ENCODE peak calls at places on chromosome 21, in five cellular contexts. F is esophagus squamous epithelium, H is stomach, S is endothelial cell of umbilical vein, X is heart left ventricle. O is an unnamed sample.

GRCh38 chr21:28267449-28267848 is 725.2 kb downstream of the LTN1 start:
- DNase-seq in F (no peak), H (no peak), S (no peak), X (no peak), O (no peak)

GRCh38 chr21:29208666-29209059 is 78.2 kb downstream of the MAP3K7CL start:
- DNase-seq in F (no peak), H (no peak), S (peak), X (no peak), O (no peak)

GRCh38 chr21:45016491-45017375 is 57.6 kb upstream of the ADARB1 start:
- DNase-seq in F (no peak), H (no peak), S (no peak), X (no peak), O (no peak)

GRCh38 chr21:45016031-45016430 is 58.3 kb upstream of the ADARB1 start:
- DNase-seq in F (no peak), H (no peak), S (no peak), X (no peak), O (no peak)

GRCh38 chr21:36854391-36854790 is 112.1 kb downstream of the HLCS start:
- DNase-seq in F (no peak), H (no peak), S (peak), X (peak), O (peak)

GRCh38 chr21:28235169-28235892 is 757.3 kb downstream of the LTN1 start:
- DNase-seq in F (no peak), H (no peak), S (peak), X (no peak), O (peak)

GRCh38 chr21:30480145-30480544 is at the start of gene KRTAP19-1:
- DNase-seq in F (no peak), H (no peak), S (no peak), X (no peak), O (no peak)

GRCh38 chr21:14273736-14274538 is 58.0 kb downstream of the RBM11 start:
- DNase-seq in F (no peak), H (peak), S (no peak), X (peak), O (peak)

GRCh38 chr21:29321217-29321616 is 22.5 kb downstream of the BACH1 start:
- DNase-seq in F (no peak), H (no peak), S (no peak), X (no peak), O (no peak)

GRCh38 chr21:44416193-44416592 is 39.1 kb upstream of the LRRC3 start:
- DNase-seq in F (no peak), H (no peak), S (no peak), X (no peak), O (no peak)

GRCh38 chr21:17542371-17542992 is 29.6 kb downstream of the CXADR start:
- DNase-seq in F (no peak), H (no peak), S (peak), X (no peak), O (no peak)

GRCh38 chr21:16264314-16264713 is 534.5 kb downstream of the USP25 start:
- DNase-seq in F (no peak), H (no peak), S (peak), X (no peak), O (no peak)

GRCh38 chr21:36156815-36157670 is at the start of gene DOP1B:
- DNase-seq in F (no peak), H (no peak), S (peak), X (no peak), O (no peak)

GRCh38 chr21:15514073-15514946 is 215.5 kb upstream of the USP25 start:
- DNase-seq in F (no peak), H (no peak), S (no peak), X (no peak), O (no peak)

GRCh38 chr21:44425895-44426662 is 29.2 kb upstream of the LRRC3 start:
- DNase-seq in F (no peak), H (no peak), S (no peak), X (peak), O (no peak)

GRCh38 chr21:41419921-41420862 is 5.8 kb upstream of the MX1 start:
- DNase-seq in F (no peak), H (peak), S (peak), X (peak), O (peak)

GRCh38 chr21:41443562-41443961 is 17.5 kb downstream of the MX1 start:
- DNase-seq in F (no peak), H (peak), S (no peak), X (no peak), O (no peak)

GRCh38 chr21:21897275-21897883 is 899.2 kb downstream of the NCAM2 start:
- DNase-seq in F (no peak), H (no peak), S (no peak), X (no peak), O (no peak)

GRCh38 chr21:28789571-28789970 is 203.1 kb downstream of the LTN1 start:
- DNase-seq in F (no peak), H (no peak), S (no peak), X (no peak), O (peak)

GRCh38 chr21:14382486-14382834 is 486 bp downstream of the HSPA13 start:
- DNase-seq in F (no peak), H (no peak), S (no peak), X (no peak), O (peak)

GRCh38 chr21:44892536-44893277 is 19.2 kb upstream of the PTTG1IP start:
- DNase-seq in F (no peak), H (peak), S (peak), X (peak), O (peak)

GRCh38 chr21:29233611-29234540 is 64.8 kb upstream of the BACH1 start:
- DNase-seq in F (no peak), H (no peak), S (no peak), X (no peak), O (no peak)

GRCh38 chr21:37459575-37459974 is 93.0 kb downstream of the DYRK1A start:
- DNase-seq in F (no peak), H (no peak), S (no peak), X (no peak), O (no peak)

GRCh38 chr21:41783476-41784150 is 16.8 kb upstream of the RIPK4 start:
- DNase-seq in F (no peak), H (peak), S (no peak), X (no peak), O (peak)

GRCh38 chr21:16194851-16195251 is 465.1 kb downstream of the USP25 start:
- DNase-seq in F (no peak), H (no peak), S (peak), X (peak), O (peak)

GRCh38 chr21:28657576-28657975 is 335.1 kb downstream of the LTN1 start:
- DNase-seq in F (no peak), H (no peak), S (no peak), X (no peak), O (no peak)

GRCh38 chr21:14741237-14741636 is 195.1 kb upstream of the SAMSN1 start:
- DNase-seq in F (no peak), H (no peak), S (no peak), X (no peak), O (no peak)

DNA sequence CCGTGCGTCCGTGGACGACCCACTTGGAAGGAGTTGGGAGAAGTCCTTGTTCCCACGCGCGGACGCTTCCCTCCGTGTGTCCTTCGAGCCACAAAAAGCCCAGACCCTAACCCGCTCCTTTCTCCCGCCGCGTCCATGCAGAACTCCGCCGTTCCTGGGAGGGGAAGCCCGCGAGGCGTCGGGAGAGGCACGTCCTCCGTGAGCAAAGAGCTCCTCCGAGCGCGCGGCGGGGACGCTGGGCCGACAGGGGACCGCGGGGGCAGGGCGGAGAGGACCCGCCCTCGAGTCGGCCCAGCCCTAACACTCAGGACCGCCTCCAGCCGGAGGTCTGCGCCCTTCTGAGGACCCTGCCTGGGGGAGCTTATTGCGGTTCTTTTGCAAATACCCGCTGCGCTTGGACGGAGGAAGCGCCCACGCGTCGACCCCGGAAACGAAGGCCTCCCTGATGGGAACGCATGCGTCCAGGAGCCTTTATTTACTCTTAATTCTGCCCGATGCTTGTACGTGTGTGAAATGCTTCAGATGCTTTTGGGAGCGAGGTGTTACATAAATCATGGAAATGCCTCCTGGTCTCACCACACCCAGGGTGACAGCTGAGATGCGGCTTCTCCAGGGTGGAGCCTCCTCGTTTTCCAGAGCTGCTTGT is 32.4 kb downstream of the PRMT2 start:
- DNase-seq in F (no peak), H (no peak), S (peak), X (no peak), O (peak)
- TF ChIP-seq POLR2A in F (no peak), H (no peak), S (no peak), X (no peak), O (no peak)

GRCh38 chr21:25427828-25428227 is 179.5 kb downstream of the MRPL39 start:
- DNase-seq in F (no peak), H (no peak), S (no peak), X (no peak), O (no peak)

GRCh38 chr21:25424674-25425073 is 182.6 kb downstream of the MRPL39 start:
- DNase-seq in F (no peak), H (no peak), S (no peak), X (no peak), O (no peak)

GRCh38 chr21:25426580-25426979 is 180.7 kb downstream of the MRPL39 start:
- DNase-seq in F (no peak), H (no peak), S (no peak), X (no peak), O (no peak)

GRCh38 chr21:25425156-25425555 is 182.1 kb downstream of the MRPL39 start:
- DNase-seq in F (no peak), H (no peak), S (no peak), X (no peak), O (no peak)

DNA sequence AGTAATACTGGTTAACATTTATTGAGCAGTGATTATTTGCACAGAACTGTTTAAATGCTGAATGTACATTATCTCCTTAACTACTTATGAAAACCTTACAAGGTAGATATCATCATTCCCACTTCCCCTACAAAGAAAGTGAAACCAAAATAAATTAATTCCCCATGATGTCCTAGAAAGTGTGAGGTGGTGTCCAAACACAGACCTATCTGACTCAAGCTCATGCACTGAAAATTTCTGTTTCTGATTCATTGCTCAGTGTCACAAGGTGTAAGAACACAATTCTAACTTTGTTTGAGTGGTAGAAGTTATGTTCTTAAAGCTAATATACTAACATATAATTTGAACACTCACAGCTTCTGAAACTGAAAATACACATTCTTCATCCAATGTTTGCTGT is 178.7 kb downstream of the MRPL39 start:
- DNase-seq in F (no peak), H (no peak), S (no peak), X (no peak), O (no peak)
- TF ChIP-seq POLR2A in F (no peak), H (no peak), S (no peak), X (no peak), O (no peak)

GRCh38 chr21:25582164-25582563 is 25.1 kb downstream of the MRPL39 start:
- DNase-seq in F (no peak), H (no peak), S (no peak), X (no peak), O (no peak)

GRCh38 chr21:25573409-25574206 is 33.7 kb downstream of the MRPL39 start:
- DNase-seq in F (no peak), H (no peak), S (peak), X (no peak), O (peak)

GRCh38 chr21:25578070-25578961 is 29.0 kb downstream of the MRPL39 start:
- DNase-seq in F (no peak), H (no peak), S (no peak), X (no peak), O (peak)

GRCh38 chr21:25579402-25580016 is 27.8 kb downstream of the MRPL39 start:
- DNase-seq in F (no peak), H (no peak), S (no peak), X (no peak), O (no peak)

GRCh38 chr21:25577765-25578069 is 29.6 kb downstream of the MRPL39 start:
- DNase-seq in F (no peak), H (no peak), S (no peak), X (no peak), O (no peak)
- TF ChIP-seq POLR2A in F (no peak), H (no peak), S (peak), X (no peak), O (no peak)

DNA sequence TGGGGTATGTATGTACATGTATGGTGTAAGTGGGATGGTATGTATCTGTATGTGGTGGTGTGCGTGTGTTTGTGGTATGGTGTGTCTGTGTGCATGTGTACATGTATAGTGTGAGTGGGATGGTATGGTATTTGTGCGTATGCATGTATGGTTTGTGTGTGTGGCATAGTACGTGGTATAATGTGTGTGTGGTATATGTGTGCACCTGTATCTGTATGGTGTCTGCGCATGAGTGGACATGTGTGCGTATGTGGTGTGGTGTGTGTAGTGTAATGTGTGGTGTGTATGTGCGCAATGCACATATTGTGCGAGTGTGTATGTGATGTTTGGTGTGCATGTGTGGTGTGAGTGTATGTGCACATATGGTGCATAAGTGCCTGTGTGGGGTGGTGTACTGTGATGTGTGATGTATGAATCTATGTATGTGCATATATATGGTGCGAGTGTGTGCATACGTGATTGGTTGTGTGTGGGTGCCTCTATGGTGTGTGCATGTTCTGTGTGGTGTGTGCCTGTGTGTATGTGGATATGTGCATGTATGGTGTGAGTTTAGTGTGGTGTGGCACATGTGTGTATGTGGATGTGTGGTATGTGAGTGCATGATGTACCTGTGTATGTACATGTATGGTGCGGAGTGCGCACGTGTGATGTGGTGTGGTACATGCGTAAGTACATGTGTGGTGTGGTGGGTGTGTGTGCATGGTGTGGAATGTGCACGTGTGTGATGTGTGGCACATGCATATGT is 38.8 kb downstream of the WDR4 start:
- DNase-seq in F (no peak), H (no peak), S (no peak), X (peak), O (no peak)
- TF ChIP-seq POLR2A in F (no peak), H (no peak), S (no peak), X (no peak), O (no peak)

GRCh38 chr21:32388306-32388705 is 4.5 kb downstream of the URB1 start:
- DNase-seq in F (no peak), H (no peak), S (no peak), X (no peak), O (no peak)
- TF ChIP-seq POLR2A in F (no peak), H (no peak), S (no peak), X (no peak), O (no peak)

GRCh38 chr21:38911523-38912354 is 106.0 kb downstream of the ETS2 start:
- DNase-seq in F (no peak), H (no peak), S (no peak), X (no peak), O (no peak)
- TF ChIP-seq POLR2A in F (no peak), H (no peak), S (no peak), X (no peak), O (no peak)

GRCh38 chr21:34073032-34073748 is at the start of the genes MRPS6 and SLC5A3:
- DNase-seq in F (peak), H (peak), S (peak), X (peak), O (peak)
- TF ChIP-seq POLR2A in F (peak), H (no peak), S (peak), X (peak), O (peak)

DNA sequence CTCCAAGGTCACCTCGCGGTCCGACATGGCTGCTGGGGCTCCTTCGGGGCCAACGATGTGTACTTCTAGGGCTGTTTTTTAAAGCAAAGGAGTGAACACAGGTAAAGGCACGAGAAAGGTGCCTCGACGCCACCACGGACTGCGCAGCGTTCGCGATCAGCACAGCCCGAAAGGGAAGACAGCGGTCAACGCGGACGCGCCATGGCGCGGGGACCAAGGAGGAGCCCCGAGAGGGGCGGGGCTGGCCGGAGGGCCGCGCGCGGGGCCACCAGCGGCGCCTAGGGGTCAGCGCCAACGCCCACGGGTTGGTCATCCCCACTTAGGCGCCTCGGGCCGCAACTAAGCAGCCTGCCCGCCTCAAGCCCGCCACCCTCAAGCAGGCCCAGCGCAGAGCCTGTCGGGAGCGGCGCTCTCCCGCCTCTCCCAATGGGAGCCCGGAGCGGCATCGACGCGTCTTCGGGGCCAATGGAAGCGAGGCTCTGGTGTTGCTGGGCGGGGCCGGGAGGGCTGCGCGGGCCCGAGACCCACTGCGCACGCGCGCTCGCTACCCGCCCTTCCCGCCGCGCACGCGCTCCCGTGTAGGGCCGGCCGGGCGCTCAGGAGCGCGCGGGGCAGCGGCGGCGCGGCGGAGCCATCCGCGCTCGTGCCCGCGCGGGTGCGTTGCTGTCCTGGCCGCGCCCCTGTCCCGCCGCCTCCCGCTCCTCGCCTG is at the start of gene DIP2A:
- DNase-seq in F (peak), H (peak), S (peak), X (peak), O (peak)
- TF ChIP-seq POLR2A in F (peak), H (no peak), S (peak), X (peak), O (peak)

GRCh38 chr21:46056450-46056903 is 41.4 kb upstream of the COL6A2 start:
- DNase-seq in F (no peak), H (peak), S (no peak), X (peak), O (no peak)
- TF ChIP-seq POLR2A in F (peak), H (no peak), S (no peak), X (peak), O (no peak)

O was measured in erythroblast.